ENCODE peak calls at places on chromosomes 3 and 15, in four cellular contexts. D is GM23338, Y is MM.1S, E is OCI-LY7. S is an unnamed sample.

GRCh38 chr3:11438636-11439035 is 166.4 kb downstream of the ATG7 start:
- DNase-seq in D (no peak), Y (no peak), E (no peak), S (no peak)

GRCh38 chr3:11198495-11198894 is 44.2 kb downstream of the HRH1 start:
- DNase-seq in D (no peak), Y (no peak), E (no peak), S (no peak)

GRCh38 chr3:86921981-86922680 is 68.8 kb downstream of the VGLL3 start:
- DNase-seq in D (peak), Y (no peak), E (no peak), S (no peak)

GRCh38 chr3:31125413-31126020 is 231.1 kb upstream of the GADL1 start:
- DNase-seq in D (no peak), Y (no peak), E (no peak), S (no peak)

GRCh38 chr3:32045091-32045964 is 61.1 kb upstream of the GPD1L start:
- DNase-seq in D (peak), Y (no peak), E (no peak), S (peak)

GRCh38 chr15:98946301-98947255 is 61.0 kb downstream of the PGPEP1L start:
- DNase-seq in D (no peak), Y (no peak), E (no peak), S (no peak)

GRCh38 chr15:39403674-39404117 is 177.2 kb upstream of the THBS1 start:
- DNase-seq in D (no peak), Y (no peak), E (no peak), S (no peak)

GRCh38 chr3:89180334-89180733 is 72.9 kb downstream of the EPHA3 start:
- DNase-seq in D (no peak), Y (no peak), E (no peak), S (no peak)

GRCh38 chr3:69250014-69250413 is 127.6 kb upstream of the LMOD3 start:
- DNase-seq in D (peak), Y (no peak), E (no peak), S (peak)

GRCh38 chr3:22319446-22319845 is 568.4 kb upstream of the ZNF385D start:
- DNase-seq in D (no peak), Y (no peak), E (no peak), S (no peak)

GRCh38 chr3:187935623-187936156 is 190.4 kb upstream of the BCL6 start:
- DNase-seq in D (no peak), Y (peak), E (peak), S (no peak)

GRCh38 chr3:52432631-52433030 is 12.3 kb downstream of the SEMA3G start:
- DNase-seq in D (no peak), Y (no peak), E (no peak), S (no peak)

GRCh38 chr15:39898317-39898716 is 21.7 kb downstream of the GPR176 start:
- DNase-seq in D (no peak), Y (no peak), E (no peak), S (no peak)

DNA sequence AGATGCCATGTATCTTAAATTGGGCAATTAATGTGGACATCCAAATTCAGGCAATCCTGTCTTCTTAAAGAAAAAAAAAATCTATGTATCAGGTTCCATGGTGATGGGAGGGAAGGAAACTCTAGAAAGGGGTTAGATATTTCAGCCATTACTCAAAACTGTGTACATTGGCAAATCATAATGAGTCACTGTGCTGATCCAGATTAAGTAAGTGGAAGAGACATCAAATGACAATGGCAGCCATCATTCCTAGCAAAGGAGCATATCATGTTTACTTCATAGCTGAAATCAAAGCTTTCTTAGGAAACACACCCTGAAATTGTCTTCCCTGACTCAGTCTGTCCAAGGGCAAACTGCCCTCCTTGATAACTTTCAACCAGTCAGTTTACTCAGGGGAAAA is 713.3 kb upstream of the GBE1 start:
- DNase-seq in D (no peak), Y (no peak), E (no peak), S (no peak)
- H2AFZ ChIP-seq in D (no peak), Y (no peak), E (no peak), S (no peak)

DNA sequence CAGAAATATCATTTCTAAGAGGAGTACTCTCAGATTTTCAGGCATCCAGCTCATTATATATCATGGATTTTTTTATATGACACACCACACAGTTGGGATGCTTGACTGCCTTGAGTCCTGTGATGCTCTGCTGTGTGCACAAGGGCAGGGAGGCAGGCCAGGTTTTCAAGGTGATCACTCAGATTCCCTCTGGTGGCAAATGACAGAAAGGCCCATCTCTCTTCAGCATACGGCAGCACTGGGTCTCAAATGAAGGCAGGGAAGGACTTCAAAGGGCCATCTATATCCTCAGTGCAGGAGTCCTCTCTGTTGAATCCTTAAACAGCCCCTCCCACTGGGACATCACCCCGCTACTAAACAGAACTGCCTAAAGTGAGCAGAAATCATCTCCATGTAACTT is 54.8 kb upstream of the MYO5C start:
- DNase-seq in D (peak), Y (no peak), E (no peak), S (no peak)
- TF ChIP-seq CTCF in D (peak), Y (no peak), E (no peak), S (no peak)

DNA sequence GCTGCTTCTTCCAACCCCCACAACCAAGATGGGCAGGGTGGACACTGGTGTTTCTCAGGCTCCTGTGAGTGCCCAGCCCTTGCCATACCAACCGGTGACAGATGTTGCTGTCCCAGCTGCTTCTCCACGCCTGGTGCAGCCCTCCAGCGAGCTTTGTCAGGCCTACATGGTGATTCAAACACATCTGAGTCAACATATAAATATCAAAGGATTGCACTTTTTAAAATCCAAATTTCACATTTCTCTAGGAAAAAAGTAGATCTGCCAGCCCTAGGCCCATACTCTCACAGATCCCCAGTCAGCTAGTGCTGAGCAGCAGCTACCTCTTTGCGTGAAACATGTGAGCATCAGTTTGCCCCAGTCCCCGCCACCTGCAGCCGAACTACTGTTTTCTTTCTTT is 52.7 kb downstream of the RPN1 start:
- DNase-seq in D (no peak), Y (no peak), E (no peak), S (no peak)
- TF ChIP-seq EZH2phosphoT487 in D (no peak), Y (no peak), E (no peak), S (no peak)

DNA sequence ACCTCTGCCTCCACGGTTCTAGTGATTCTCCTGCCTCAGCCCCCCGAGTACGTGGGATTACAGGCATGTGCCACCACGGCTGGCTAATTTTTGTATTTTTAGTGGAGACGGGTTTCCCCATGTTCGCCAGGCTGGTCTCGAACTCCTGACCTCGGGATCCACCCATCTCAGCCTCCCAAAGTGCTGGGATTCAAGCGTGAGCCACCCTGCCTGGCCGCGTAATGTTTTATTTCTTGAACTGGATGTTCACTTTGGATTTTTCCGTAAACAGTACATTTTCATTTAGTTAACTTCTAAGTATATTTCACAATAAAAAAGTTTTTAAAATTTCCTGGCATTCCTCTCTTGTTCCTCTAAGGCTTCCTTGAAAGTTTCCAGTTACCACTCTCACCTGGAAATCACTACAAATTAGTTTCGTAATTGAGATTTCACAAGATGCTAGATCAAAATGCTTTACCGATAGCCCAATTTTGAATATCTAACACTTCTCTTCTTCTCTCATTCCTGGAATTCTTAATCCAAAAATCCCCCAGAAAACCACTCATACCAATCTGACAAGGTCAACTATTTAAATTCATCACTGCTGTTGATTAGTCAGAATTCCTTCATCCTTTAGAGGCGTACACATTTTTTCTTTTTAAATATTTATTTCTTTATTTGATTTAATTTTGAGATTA is 44.7 kb upstream of the INO80 start:
- DNase-seq in D (no peak), Y (no peak), E (no peak), S (no peak)
- H2AFZ ChIP-seq in D (no peak), Y (no peak), E (no peak), S (no peak)

DNA sequence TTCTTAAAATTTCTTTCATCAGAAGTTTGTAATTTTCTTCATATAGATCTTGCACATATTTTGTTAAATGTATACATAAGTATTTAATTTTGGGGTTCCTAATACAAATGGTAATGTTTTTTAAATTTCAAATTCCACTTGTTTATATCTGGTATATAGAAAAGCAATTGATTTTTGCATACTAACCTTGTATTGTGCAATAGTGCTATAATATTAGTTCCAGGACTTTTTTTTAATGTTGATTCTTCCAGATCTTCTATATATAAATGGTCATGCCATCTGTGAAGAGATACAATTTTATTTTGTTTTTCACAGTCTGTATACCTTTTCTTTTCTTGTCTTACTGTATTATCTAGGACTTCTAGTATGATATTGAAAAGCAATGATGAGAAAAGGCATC is 665.0 kb downstream of the OTOL1 start:
- DNase-seq in D (no peak), Y (no peak), E (no peak), S (no peak)
- TF ChIP-seq CTCF in D (no peak), Y (no peak), E (no peak), S (no peak)

S was measured in hepatocyte.